ENCODE peak calls at places on chromosomes 12 and 14, in eight cellular contexts. One of them, this sample, is unnamed.

GRCh38 chr12:62128186-62128965 is 131.8 kb upstream of the USP15 start:
- DNase-seq in substantia nigra: no peak
- DNase-seq in activated CD4-positive, alpha-beta T cell treated with anti-CD3 and anti-CD28 coated beads, Interleukin-2, amount 10 ng/mL, durations not matched to agents 7 days and 5 days: no peak
- DNase-seq in GM04504: no peak
- DNase-seq in naive B cell: no peak
- DNase-seq in skeletal muscle cell: no peak
- DNase-seq in AG20443: no peak
- DNase-seq in mesothelial cell of epicardium: no peak
- DNase-seq in this sample: no peak

GRCh38 chr14:60756847-60757246 is 22.3 kb downstream of the MNAT1 start:
- DNase-seq in skeletal muscle cell: peak; percentile 56
- DNase-seq in mesothelial cell of epicardium: no peak
- DNase-seq in naive B cell: no peak
- DNase-seq in substantia nigra: no peak
- DNase-seq in activated CD4-positive, alpha-beta T cell treated with anti-CD3 and anti-CD28 coated beads, Interleukin-2, amount 10 ng/mL, durations not matched to agents 7 days and 5 days: no peak
- DNase-seq in AG20443: no peak
- DNase-seq in GM04504: no peak
- DNase-seq in this sample: no peak

GRCh38 chr12:70535896-70536374 is 101.3 kb downstream of the PTPRB start:
- DNase-seq in activated CD4-positive, alpha-beta T cell treated with anti-CD3 and anti-CD28 coated beads, Interleukin-2, amount 10 ng/mL, durations not matched to agents 7 days and 5 days: no peak
- DNase-seq in AG20443: no peak
- DNase-seq in skeletal muscle cell: no peak
- DNase-seq in naive B cell: no peak
- DNase-seq in substantia nigra: peak; percentile 64
- DNase-seq in GM04504: no peak
- DNase-seq in mesothelial cell of epicardium: no peak
- DNase-seq in this sample: no peak

GRCh38 chr14:32368107-32368506 is 39.0 kb downstream of the AKAP6 start:
- DNase-seq in mesothelial cell of epicardium: no peak
- DNase-seq in naive B cell: no peak
- DNase-seq in substantia nigra: no peak
- DNase-seq in skeletal muscle cell: no peak
- DNase-seq in GM04504: no peak
- DNase-seq in activated CD4-positive, alpha-beta T cell treated with anti-CD3 and anti-CD28 coated beads, Interleukin-2, amount 10 ng/mL, durations not matched to agents 7 days and 5 days: no peak
- DNase-seq in AG20443: no peak
- DNase-seq in this sample: no peak

GRCh38 chr14:72389200-72389599 is 457.0 kb downstream of the RGS6 start:
- DNase-seq in mesothelial cell of epicardium: no peak
- DNase-seq in skeletal muscle cell: no peak
- DNase-seq in substantia nigra: no peak
- DNase-seq in activated CD4-positive, alpha-beta T cell treated with anti-CD3 and anti-CD28 coated beads, Interleukin-2, amount 10 ng/mL, durations not matched to agents 7 days and 5 days: no peak
- DNase-seq in GM04504: no peak
- DNase-seq in naive B cell: no peak
- DNase-seq in AG20443: no peak
- DNase-seq in this sample: no peak

GRCh38 chr14:102768223-102769048 is 8.8 kb upstream of the TRAF3 start:
- DNase-seq in AG20443: no peak
- DNase-seq in naive B cell: peak; percentile 91
- DNase-seq in skeletal muscle cell: no peak
- DNase-seq in activated CD4-positive, alpha-beta T cell treated with anti-CD3 and anti-CD28 coated beads, Interleukin-2, amount 10 ng/mL, durations not matched to agents 7 days and 5 days: no peak
- DNase-seq in substantia nigra: no peak
- DNase-seq in GM04504: no peak
- DNase-seq in mesothelial cell of epicardium: no peak
- DNase-seq in this sample: no peak

GRCh38 chr14:23421594-23421993 is 13.5 kb upstream of the MYH6 start:
- DNase-seq in naive B cell: no peak
- DNase-seq in AG20443: no peak
- DNase-seq in skeletal muscle cell: no peak
- DNase-seq in mesothelial cell of epicardium: no peak
- DNase-seq in substantia nigra: no peak
- DNase-seq in activated CD4-positive, alpha-beta T cell treated with anti-CD3 and anti-CD28 coated beads, Interleukin-2, amount 10 ng/mL, durations not matched to agents 7 days and 5 days: no peak
- DNase-seq in GM04504: no peak
- DNase-seq in this sample: no peak

GRCh38 chr12:49622501-49623141 is 740 bp upstream of the PRPF40B start:
- DNase-seq in naive B cell: peak; percentile 58
- DNase-seq in mesothelial cell of epicardium: no peak
- DNase-seq in skeletal muscle cell: no peak
- DNase-seq in AG20443: peak; percentile 52
- DNase-seq in activated CD4-positive, alpha-beta T cell treated with anti-CD3 and anti-CD28 coated beads, Interleukin-2, amount 10 ng/mL, durations not matched to agents 7 days and 5 days: peak; percentile 71
- DNase-seq in substantia nigra: no peak
- DNase-seq in GM04504: no peak
- DNase-seq in this sample: no peak

GRCh38 chr14:63249112-63249511 is 44.9 kb downstream of the RHOJ start:
- DNase-seq in AG20443: peak; percentile 42
- DNase-seq in substantia nigra: no peak
- DNase-seq in GM04504: no peak
- DNase-seq in skeletal muscle cell: no peak
- DNase-seq in naive B cell: no peak
- DNase-seq in mesothelial cell of epicardium: no peak
- DNase-seq in activated CD4-positive, alpha-beta T cell treated with anti-CD3 and anti-CD28 coated beads, Interleukin-2, amount 10 ng/mL, durations not matched to agents 7 days and 5 days: no peak
- DNase-seq in this sample: no peak

GRCh38 chr14:99479903-99480855 is 480 bp downstream of the SETD3 start:
- DNase-seq in GM04504: peak; percentile 38
- DNase-seq in skeletal muscle cell: peak; percentile 27
- DNase-seq in substantia nigra: no peak
- DNase-seq in AG20443: peak; percentile 79
- DNase-seq in naive B cell: peak; percentile 25
- DNase-seq in mesothelial cell of epicardium: no peak
- DNase-seq in activated CD4-positive, alpha-beta T cell treated with anti-CD3 and anti-CD28 coated beads, Interleukin-2, amount 10 ng/mL, durations not matched to agents 7 days and 5 days: peak; percentile 36
- DNase-seq in this sample: no peak

GRCh38 chr14:60350366-60350720 is 101.3 kb downstream of the PPM1A start:
- DNase-seq in substantia nigra: no peak
- DNase-seq in AG20443: peak; percentile 15
- DNase-seq in mesothelial cell of epicardium: no peak
- DNase-seq in skeletal muscle cell: no peak
- DNase-seq in GM04504: no peak
- DNase-seq in naive B cell: no peak
- DNase-seq in activated CD4-positive, alpha-beta T cell treated with anti-CD3 and anti-CD28 coated beads, Interleukin-2, amount 10 ng/mL, durations not matched to agents 7 days and 5 days: no peak
- DNase-seq in this sample: no peak

GRCh38 chr14:99280852-99281251 is 8.9 kb upstream of the BCL11B start:
- DNase-seq in AG20443: no peak
- DNase-seq in activated CD4-positive, alpha-beta T cell treated with anti-CD3 and anti-CD28 coated beads, Interleukin-2, amount 10 ng/mL, durations not matched to agents 7 days and 5 days: no peak
- DNase-seq in naive B cell: no peak
- DNase-seq in GM04504: no peak
- DNase-seq in skeletal muscle cell: no peak
- DNase-seq in substantia nigra: no peak
- DNase-seq in mesothelial cell of epicardium: no peak
- DNase-seq in this sample: no peak

GRCh38 chr12:2094597-2094996 is 41.8 kb downstream of the CACNA1C start:
- DNase-seq in AG20443: peak; percentile 67
- DNase-seq in GM04504: no peak
- DNase-seq in mesothelial cell of epicardium: no peak
- DNase-seq in skeletal muscle cell: no peak
- DNase-seq in substantia nigra: no peak
- DNase-seq in activated CD4-positive, alpha-beta T cell treated with anti-CD3 and anti-CD28 coated beads, Interleukin-2, amount 10 ng/mL, durations not matched to agents 7 days and 5 days: no peak
- DNase-seq in naive B cell: no peak
- DNase-seq in this sample: no peak

GRCh38 chr14:57725399-57726077 is 140.4 kb downstream of the SLC35F4 start:
- DNase-seq in GM04504: peak; percentile 10
- DNase-seq in naive B cell: no peak
- DNase-seq in skeletal muscle cell: peak; percentile 53
- DNase-seq in substantia nigra: no peak
- DNase-seq in mesothelial cell of epicardium: no peak
- DNase-seq in AG20443: no peak
- DNase-seq in activated CD4-positive, alpha-beta T cell treated with anti-CD3 and anti-CD28 coated beads, Interleukin-2, amount 10 ng/mL, durations not matched to agents 7 days and 5 days: no peak
- DNase-seq in this sample: no peak